ENCODE peak calls at places on chromosomes 1 and 21, in ten cellular contexts. H is natural killer cell, R is heart left ventricle, C is HFF-Myc, G is omental fat pad, T is ascending aorta, D is colonic mucosa, I is OCI-LY7, P is GM13976, O is dorsolateral prefrontal cortex. S is an unnamed sample.

GRCh38 chr1:117001254-117001927 is at the start of gene CD101:
- DNase-seq in H (no peak), R (no peak), C (no peak), G (no peak), T (no peak), D (no peak), I (no peak), P (peak), O (no peak), S (no peak)

GRCh38 chr1:202656951-202657646 is 53.2 kb downstream of the SYT2 start:
- DNase-seq in H (no peak), R (no peak), C (peak), G (no peak), T (no peak), D (no peak), I (no peak), P (no peak), O (no peak), S (no peak)

GRCh38 chr1:93331412-93331811 is 14.3 kb upstream of the DR1 start:
- DNase-seq in H (no peak), R (no peak), C (no peak), G (no peak), T (no peak), D (no peak), I (no peak), P (no peak), O (no peak), S (no peak)

GRCh38 chr1:7768583-7768982 is 2.5 kb upstream of the VAMP3 start:
- DNase-seq in H (no peak), R (no peak), C (no peak), G (no peak), T (no peak), D (no peak), I (no peak), P (no peak), O (no peak), S (no peak)

GRCh38 chr1:172394167-172394751 is 26.2 kb upstream of the C1orf105 start:
- DNase-seq in H (peak), R (no peak), C (no peak), G (no peak), T (no peak), D (no peak), I (peak), P (peak), O (no peak), S (peak)

GRCh38 chr1:20699558-20699957 is 18.2 kb downstream of the KIF17 start:
- DNase-seq in H (no peak), R (no peak), C (no peak), G (no peak), T (no peak), D (no peak), I (no peak), P (no peak), O (no peak), S (no peak)

GRCh38 chr1:161182214-161182613 is 4.9 kb upstream of the B4GALT3 start:
- DNase-seq in H (peak), R (no peak), C (no peak), G (no peak), T (no peak), D (no peak), I (no peak), P (peak), O (no peak), S (peak)

GRCh38 chr1:168261390-168261789 is 19.3 kb upstream of the TBX19 start:
- DNase-seq in H (no peak), R (no peak), C (peak), G (no peak), T (no peak), D (no peak), I (no peak), P (no peak), O (no peak), S (no peak)

GRCh38 chr1:16073490-16074104 is at the start of gene FAM131C:
- DNase-seq in H (peak), R (no peak), C (no peak), G (no peak), T (no peak), D (peak), I (peak), P (peak), O (no peak), S (no peak)

GRCh38 chr1:226034482-226034881 is 28.0 kb upstream of the H3-3A start:
- DNase-seq in H (no peak), R (peak), C (peak), G (peak), T (peak), D (peak), I (no peak), P (no peak), O (peak), S (peak)

GRCh38 chr1:235917267-235917811 is 50.6 kb upstream of the LYST start:
- DNase-seq in H (no peak), R (peak), C (peak), G (peak), T (peak), D (peak), I (no peak), P (peak), O (peak), S (peak)

GRCh38 chr1:25342846-25343245 is 4.7 kb downstream of the TMEM50A start:
- DNase-seq in H (no peak), R (no peak), C (no peak), G (no peak), T (no peak), D (no peak), I (no peak), P (no peak), O (no peak), S (no peak)

GRCh38 chr1:113088972-113089371 is 16.0 kb downstream of the LRIG2 start:
- DNase-seq in H (no peak), R (no peak), C (no peak), G (no peak), T (no peak), D (no peak), I (no peak), P (no peak), O (no peak), S (no peak)

GRCh38 chr1:205273551-205273982 is 45.8 kb downstream of the TMCC2 start:
- DNase-seq in H (peak), R (peak), C (no peak), G (peak), T (no peak), D (peak), I (peak), P (peak), O (peak), S (peak)

GRCh38 chr1:63916485-63917360 is 142.9 kb downstream of the ROR1 start:
- DNase-seq in H (no peak), R (no peak), C (no peak), G (no peak), T (no peak), D (no peak), I (no peak), P (no peak), O (no peak), S (no peak)

GRCh38 chr1:65817891-65818290 is 25.2 kb downstream of the PDE4B start:
- DNase-seq in H (no peak), R (no peak), C (no peak), G (no peak), T (no peak), D (no peak), I (no peak), P (no peak), O (no peak), S (no peak)

GRCh38 chr1:152143147-152143845 is 15.7 kb downstream of the RPTN start:
- DNase-seq in H (no peak), R (no peak), C (no peak), G (no peak), T (no peak), D (no peak), I (no peak), P (peak), O (no peak), S (no peak)

GRCh38 chr1:208201241-208201640 is 42.9 kb downstream of the PLXNA2 start:
- DNase-seq in H (no peak), R (peak), C (peak), G (no peak), T (no peak), D (peak), I (no peak), P (no peak), O (no peak), S (no peak)

GRCh38 chr1:30386145-30386926 is 337.0 kb downstream of the MATN1 start:
- DNase-seq in H (no peak), R (no peak), C (no peak), G (no peak), T (no peak), D (no peak), I (no peak), P (no peak), O (no peak), S (no peak)

GRCh38 chr21:32380940-32381339 is 11.9 kb downstream of the URB1 start:
- DNase-seq in H (no peak), R (no peak), C (no peak), G (no peak), T (no peak), D (no peak), I (no peak), P (no peak), O (no peak), S (no peak)

GRCh38 chr1:101191049-101191448 is 45.8 kb upstream of the S1PR1 start:
- DNase-seq in H (no peak), R (no peak), C (no peak), G (no peak), T (no peak), D (no peak), I (no peak), P (no peak), O (no peak), S (no peak)

GRCh38 chr1:118317836-118318614 is 133.0 kb upstream of the SPAG17 start:
- DNase-seq in H (no peak), R (peak), C (no peak), G (no peak), T (no peak), D (no peak), I (no peak), P (no peak), O (no peak), S (no peak)

GRCh38 chr1:22398656-22399420 is 52.8 kb upstream of the ZBTB40 start:
- DNase-seq in H (no peak), R (no peak), C (no peak), G (no peak), T (no peak), D (no peak), I (no peak), P (no peak), O (no peak), S (no peak)

GRCh38 chr1:42777860-42778259 is 6.9 kb upstream of the TMEM269 start:
- DNase-seq in H (no peak), R (no peak), C (no peak), G (no peak), T (no peak), D (peak), I (peak), P (peak), O (no peak), S (no peak)

GRCh38 chr1:158491372-158491771 is 19.4 kb downstream of the OR10R2 start:
- DNase-seq in H (no peak), R (no peak), C (no peak), G (no peak), T (no peak), D (no peak), I (no peak), P (no peak), O (no peak), S (no peak)

GRCh38 chr1:110130113-110130591 is 17.9 kb downstream of the UBL4B start:
- DNase-seq in H (no peak), R (peak), C (no peak), G (peak), T (no peak), D (no peak), I (no peak), P (no peak), O (peak), S (no peak)

GRCh38 chr1:161549652-161550051 is at the start of gene FCGR3A:
- DNase-seq in H (no peak), R (no peak), C (no peak), G (no peak), T (no peak), D (no peak), I (no peak), P (no peak), O (no peak), S (peak)

GRCh38 chr21:34511154-34511553 is 856 bp downstream of the KCNE1 start:
- DNase-seq in H (no peak), R (peak), C (no peak), G (no peak), T (no peak), D (no peak), I (no peak), P (no peak), O (no peak), S (no peak)

GRCh38 chr1:14924012-14924452 is 229.5 kb upstream of the TMEM51 start:
- DNase-seq in H (peak), R (peak), C (no peak), G (no peak), T (no peak), D (peak), I (peak), P (peak), O (peak), S (no peak)

GRCh38 chr1:8169364-8170058 is 143.4 kb upstream of the ERRFI1 start:
- DNase-seq in H (peak), R (peak), C (peak), G (no peak), T (no peak), D (peak), I (peak), P (peak), O (peak), S (no peak)

GRCh38 chr1:77265180-77265579 is 16.6 kb upstream of the AK5 start:
- DNase-seq in H (no peak), R (no peak), C (no peak), G (no peak), T (no peak), D (no peak), I (no peak), P (no peak), O (no peak), S (no peak)

GRCh38 chr1:99704356-99704816 is 58.5 kb downstream of the PALMD start:
- DNase-seq in H (no peak), R (peak), C (no peak), G (no peak), T (no peak), D (peak), I (no peak), P (no peak), O (no peak), S (no peak)

GRCh38 chr1:44791364-44791801 is 3.4 kb upstream of the BEST4 start:
- DNase-seq in H (no peak), R (no peak), C (no peak), G (no peak), T (no peak), D (peak), I (no peak), P (no peak), O (no peak), S (no peak)

GRCh38 chr1:41318135-41318534 is 43.1 kb upstream of the FOXO6 start:
- DNase-seq in H (no peak), R (no peak), C (no peak), G (no peak), T (no peak), D (no peak), I (no peak), P (no peak), O (no peak), S (no peak)

GRCh38 chr1:204366759-204367158 is 7.0 kb upstream of the PLEKHA6 start:
- DNase-seq in H (no peak), R (no peak), C (no peak), G (no peak), T (no peak), D (no peak), I (peak), P (peak), O (no peak), S (no peak)

GRCh38 chr1:97017895-97018294 is 296.3 kb downstream of the PTBP2 start:
- DNase-seq in H (no peak), R (no peak), C (no peak), G (no peak), T (no peak), D (no peak), I (peak), P (no peak), O (no peak), S (no peak)
- TF ChIP-seq CTCF in H (no peak), R (no peak), C (peak), G (no peak), T (no peak), D (no peak), I (no peak), P (no peak), O (no peak), S (no peak)

DNA sequence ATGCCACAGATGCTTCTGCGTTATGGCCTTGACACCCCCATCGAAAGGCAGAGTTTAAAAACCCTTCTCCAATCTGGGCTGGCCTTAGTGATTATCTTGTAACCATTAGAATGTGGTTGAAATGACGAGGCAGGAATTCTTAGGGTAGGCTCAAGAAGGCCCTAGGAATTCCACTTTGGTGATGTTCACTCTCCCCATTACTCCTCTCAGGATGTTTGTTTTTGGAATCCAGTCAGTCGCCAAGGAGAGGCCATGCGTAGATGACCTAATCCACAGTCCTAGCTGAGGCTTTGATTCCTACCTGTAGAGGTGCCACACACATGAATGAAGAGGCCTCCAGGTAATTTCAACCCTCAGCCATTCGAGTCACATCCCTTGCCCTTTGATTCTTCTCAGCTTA is 318.2 kb downstream of the NEGR1 start:
- DNase-seq in H (no peak), R (no peak), C (no peak), G (no peak), T (no peak), D (no peak), I (no peak), P (no peak), O (no peak), S (no peak)
- TF ChIP-seq CTCF in H (no peak), R (no peak), C (no peak), G (no peak), T (no peak), D (no peak), I (no peak), P (no peak), O (no peak), S (no peak)

DNA sequence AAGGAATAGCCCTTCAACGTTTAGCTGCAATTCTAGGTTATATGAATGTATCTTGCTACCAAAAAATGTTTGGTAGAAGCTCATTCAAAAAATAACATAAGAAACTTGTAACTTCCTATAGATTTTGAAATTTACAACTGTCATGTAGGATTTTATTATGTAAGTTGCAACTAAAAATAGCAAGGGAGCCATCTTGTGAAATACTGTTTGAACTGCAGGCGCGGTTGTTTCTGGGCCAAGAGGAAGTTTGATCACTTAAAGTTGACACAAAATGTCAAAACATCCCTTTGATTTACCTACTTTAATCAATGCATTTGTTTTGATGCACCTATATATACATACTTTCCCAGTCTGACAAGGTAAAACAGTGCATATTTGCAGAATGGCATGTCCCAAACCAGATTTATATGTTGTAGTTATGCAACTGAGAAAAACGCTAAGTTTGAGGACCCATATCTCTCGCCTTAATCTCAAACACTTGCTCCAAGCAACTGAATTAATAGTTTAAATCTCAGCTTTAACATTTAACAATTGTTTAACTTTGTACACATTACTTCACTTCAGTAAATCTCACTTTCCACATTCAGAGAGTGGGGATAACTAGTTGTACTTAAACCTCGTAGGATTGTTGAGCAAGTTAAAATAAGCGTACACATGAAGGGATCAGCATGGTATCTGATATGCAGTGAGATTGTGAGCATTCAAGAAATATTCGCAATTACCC is 63.9 kb downstream of the KCNK2 start:
- DNase-seq in H (no peak), R (no peak), C (no peak), G (no peak), T (no peak), D (peak), I (no peak), P (no peak), O (no peak), S (no peak)
- TF ChIP-seq CTCF in H (no peak), R (no peak), C (peak), G (no peak), T (no peak), D (no peak), I (no peak), P (no peak), O (peak), S (no peak)

GRCh38 chr1:68346192-68346808 is 103.5 kb downstream of the RPE65 start:
- DNase-seq in H (no peak), R (no peak), C (no peak), G (no peak), T (no peak), D (no peak), I (peak), P (peak), O (no peak), S (no peak)
- TF ChIP-seq CTCF in H (no peak), R (peak), C (peak), G (no peak), T (peak), D (peak), I (peak), P (no peak), O (peak), S (peak)

DNA sequence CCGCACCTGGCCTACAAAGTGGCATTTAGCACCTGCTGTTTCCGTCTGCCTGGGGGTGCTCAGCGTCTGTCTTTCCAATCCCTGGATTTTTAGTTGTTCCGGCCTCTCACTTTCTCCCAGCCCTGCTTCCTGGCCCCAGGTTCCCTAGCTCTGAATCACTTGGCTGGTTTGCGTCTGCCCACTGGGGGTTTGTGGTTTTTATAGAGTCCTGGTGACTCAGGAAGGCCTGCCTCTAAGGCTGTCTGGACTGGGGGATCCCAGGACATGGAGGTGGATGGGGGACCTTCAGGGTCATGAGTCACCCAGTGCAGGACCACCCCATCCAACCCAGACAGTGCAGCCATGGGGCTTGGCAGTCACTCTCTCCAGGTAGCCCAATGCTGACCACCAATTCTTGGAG is 53.5 kb downstream of the MRPL37 start:
- DNase-seq in H (no peak), R (no peak), C (no peak), G (no peak), T (no peak), D (no peak), I (no peak), P (no peak), O (no peak), S (no peak)
- TF ChIP-seq CTCF in H (no peak), R (no peak), C (no peak), G (no peak), T (no peak), D (no peak), I (no peak), P (no peak), O (no peak), S (no peak)

GRCh38 chr1:197619008-197619640 is 156.2 kb downstream of the DENND1B start:
- DNase-seq in H (no peak), R (no peak), C (no peak), G (no peak), T (no peak), D (no peak), I (peak), P (no peak), O (no peak), S (no peak)
- TF ChIP-seq CTCF in H (no peak), R (peak), C (no peak), G (no peak), T (no peak), D (no peak), I (peak), P (no peak), O (peak), S (peak)

GRCh38 chr1:17764578-17764977 is 9.4 kb downstream of the ACTL8 start:
- DNase-seq in H (no peak), R (no peak), C (no peak), G (no peak), T (no peak), D (no peak), I (no peak), P (no peak), O (no peak), S (no peak)

GRCh38 chr1:17765444-17766411 is 10.6 kb downstream of the ACTL8 start:
- DNase-seq in H (no peak), R (no peak), C (peak), G (peak), T (no peak), D (no peak), I (no peak), P (no peak), O (no peak), S (no peak)

GRCh38 chr1:17768651-17769241 is 13.6 kb downstream of the ACTL8 start:
- DNase-seq in H (no peak), R (no peak), C (peak), G (no peak), T (no peak), D (peak), I (no peak), P (no peak), O (no peak), S (no peak)

GRCh38 chr1:17762313-17762712 is 7.2 kb downstream of the ACTL8 start:
- DNase-seq in H (no peak), R (no peak), C (no peak), G (no peak), T (no peak), D (no peak), I (no peak), P (no peak), O (no peak), S (no peak)

GRCh38 chr1:17763995-17764394 is 8.9 kb downstream of the ACTL8 start:
- DNase-seq in H (no peak), R (no peak), C (no peak), G (no peak), T (no peak), D (no peak), I (no peak), P (no peak), O (no peak), S (no peak)
- TF ChIP-seq CTCF in H (no peak), R (no peak), C (no peak), G (no peak), T (no peak), D (no peak), I (no peak), P (no peak), O (no peak), S (no peak)

GRCh38 chr1:24321712-24322635 is 2.8 kb downstream of the GRHL3 start:
- DNase-seq in H (peak), R (peak), C (peak), G (no peak), T (no peak), D (peak), I (peak), P (peak), O (no peak), S (no peak)
- TF ChIP-seq CTCF in H (no peak), R (no peak), C (no peak), G (no peak), T (no peak), D (no peak), I (no peak), P (no peak), O (no peak), S (no peak)